ENCODE peak calls at places on chromosomes 4 and X, in five cellular contexts. G is astrocyte of the spinal cord, M is tibial artery, C is lower leg skin, X is SK-N-SH. Q is an unnamed sample.

GRCh38 chrX:20143539-20143938 is 1.9 kb upstream of the EIF1AX start:
- DNase-seq in G (no peak), M (no peak), C (no peak), X (peak), Q (no peak)

GRCh38 chrX:48676893-48677270 is 6.7 kb upstream of the WAS start:
- DNase-seq in G (no peak), M (no peak), C (no peak), X (no peak), Q (no peak)

GRCh38 chrX:85326234-85327059 is 53.0 kb downstream of the POF1B start:
- DNase-seq in G (no peak), M (peak), C (no peak), X (no peak), Q (no peak)

GRCh38 chr4:168098257-168098717 is 6.0 kb downstream of the ANXA10 start:
- DNase-seq in G (peak), M (no peak), C (no peak), X (no peak), Q (peak)

GRCh38 chrX:19805054-19805690 is 82.2 kb downstream of the SH3KBP1 start:
- DNase-seq in G (no peak), M (no peak), C (no peak), X (no peak), Q (no peak)

GRCh38 chr4:152176627-152177214 is 359.2 kb downstream of the FBXW7 start:
- DNase-seq in G (no peak), M (no peak), C (no peak), X (no peak), Q (no peak)

GRCh38 chr4:82792912-82793649 is 5.5 kb downstream of the SCD5 start:
- DNase-seq in G (no peak), M (no peak), C (no peak), X (no peak), Q (no peak)

GRCh38 chr4:178784491-178784890 is 1342.3 kb upstream of the AGA start:
- DNase-seq in G (peak), M (no peak), C (no peak), X (no peak), Q (no peak)

GRCh38 chr4:74654230-74654681 is 140.1 kb downstream of the BTC start:
- DNase-seq in G (no peak), M (no peak), C (no peak), X (no peak), Q (no peak)

GRCh38 chr4:7394681-7395451 is 39.9 kb downstream of the PSAPL1 start:
- DNase-seq in G (no peak), M (peak), C (no peak), X (peak), Q (no peak)

GRCh38 chr4:109548655-109549054 is 11.4 kb upstream of the MCUB start:
- DNase-seq in G (peak), M (no peak), C (no peak), X (no peak), Q (peak)

GRCh38 chr4:102299708-102300107 is 45.6 kb downstream of the SLC39A8 start:
- DNase-seq in G (peak), M (no peak), C (peak), X (peak), Q (peak)

GRCh38 chrX:57595381-57595811 is 3.6 kb downstream of the ZXDB start:
- DNase-seq in G (peak), M (no peak), C (no peak), X (no peak), Q (peak)

GRCh38 chr4:94877973-94878372 is 120.2 kb downstream of the BMPR1B start:
- DNase-seq in G (peak), M (no peak), C (no peak), X (no peak), Q (peak)

GRCh38 chr4:43277003-43277402 is 384.5 kb downstream of the GRXCR1 start:
- DNase-seq in G (peak), M (no peak), C (no peak), X (no peak), Q (peak)

GRCh38 chrX:27186671-27187070 is 276.5 kb downstream of the PPP4R3C start:
- DNase-seq in G (peak), M (no peak), C (no peak), X (peak), Q (peak)

GRCh38 chr4:149801416-149801815 is 14.2 kb downstream of the IQCM start:
- DNase-seq in G (no peak), M (no peak), C (no peak), X (no peak), Q (no peak)

GRCh38 chr4:10033191-10033881 is 12.0 kb upstream of the SLC2A9 start:
- DNase-seq in G (peak), M (peak), C (no peak), X (no peak), Q (peak)

GRCh38 chr4:173247316-173247715 is 78.7 kb downstream of the GALNT7 start:
- DNase-seq in G (no peak), M (no peak), C (no peak), X (no peak), Q (no peak)

GRCh38 chr4:121711263-121712000 is 14.7 kb upstream of the ANXA5 start:
- DNase-seq in G (peak), M (peak), C (peak), X (peak), Q (peak)

GRCh38 chrX:154036513-154036912 is 16.8 kb upstream of the IRAK1 start:
- DNase-seq in G (no peak), M (no peak), C (no peak), X (no peak), Q (no peak)

GRCh38 chr4:78558421-78558820 is 6.9 kb downstream of the ANXA3 start:
- DNase-seq in G (no peak), M (no peak), C (no peak), X (no peak), Q (peak)

GRCh38 chrX:84165716-84166115 is 22.3 kb downstream of the RPS6KA6 start:
- DNase-seq in G (no peak), M (no peak), C (no peak), X (no peak), Q (no peak)

GRCh38 chrX:145213504-145213903 is 33.8 kb upstream of the SPANXN1 start:
- DNase-seq in G (peak), M (no peak), C (no peak), X (peak), Q (no peak)
- TF ChIP-seq CTCF in G (peak), M (no peak), C (no peak), X (peak), Q (peak)

GRCh38 chrX:143633530-143634372 is 2.1 kb downstream of the SLITRK4 start:
- DNase-seq in G (no peak), M (no peak), C (no peak), X (no peak), Q (no peak)
- H3K4me3 ChIP-seq in G (peak), M (peak), C (peak), X (no peak), Q (peak)

DNA sequence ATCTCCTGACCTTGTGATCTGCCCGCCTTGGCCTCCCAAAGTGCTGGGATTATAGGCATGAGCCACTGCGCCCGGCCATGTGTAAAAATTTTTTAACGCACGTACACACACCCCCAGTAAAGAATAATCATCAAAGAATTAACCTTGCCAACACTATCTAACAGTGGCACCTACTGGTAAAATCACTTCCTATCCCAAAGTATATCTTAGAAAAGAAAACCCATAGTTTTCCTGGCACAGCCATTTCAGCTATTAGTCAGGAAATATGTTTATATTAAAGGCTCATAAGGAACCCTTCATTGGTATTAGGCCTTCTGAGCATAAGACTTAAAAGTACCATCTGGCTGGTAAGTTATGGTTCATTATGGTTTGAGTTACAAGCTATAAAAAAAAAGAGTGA is 14.1 kb downstream of the S100G start:
- DNase-seq in G (peak), M (no peak), C (no peak), X (no peak), Q (peak)
- TF ChIP-seq CTCF in G (peak), M (no peak), C (no peak), X (peak), Q (no peak)

GRCh38 chr4:13922873-13923645 is 295.5 kb upstream of the BOD1L1 start:
- DNase-seq in G (no peak), M (no peak), C (no peak), X (no peak), Q (no peak)
- H3K4me3 ChIP-seq in G (no peak), M (no peak), C (no peak), X (no peak), Q (no peak)

GRCh38 chrX:98362630-98363029 is 1478.9 kb downstream of the RPA4 start:
- DNase-seq in G (no peak), M (no peak), C (no peak), X (no peak), Q (no peak)

GRCh38 chrX:98357146-98357545 is 1473.4 kb downstream of the RPA4 start:
- DNase-seq in G (no peak), M (no peak), C (no peak), X (no peak), Q (no peak)
- TF ChIP-seq CTCF in G (no peak), M (no peak), C (no peak), X (no peak), Q (no peak)

DNA sequence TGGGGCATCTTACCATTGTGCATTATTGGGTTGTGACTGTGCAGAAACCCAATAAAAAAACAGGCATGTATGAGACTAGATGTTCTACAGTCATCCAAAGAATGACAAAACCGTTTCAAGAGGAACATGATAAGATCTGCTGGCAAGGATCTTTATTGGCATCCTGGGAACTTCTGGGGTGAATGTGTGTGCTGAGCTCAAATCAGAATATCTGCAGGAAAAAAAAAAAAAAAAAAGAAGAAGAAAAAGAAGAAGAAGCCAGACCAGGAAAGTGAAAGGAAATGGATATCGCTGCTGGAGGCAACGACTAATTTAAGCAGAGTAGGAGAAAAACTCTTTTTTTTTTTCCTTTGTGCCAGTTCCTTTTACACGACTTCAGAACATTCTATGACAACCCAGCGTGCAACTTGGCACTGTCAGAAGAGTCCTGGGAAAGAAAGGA is 484.2 kb upstream of the BOD1L1 start:
- DNase-seq in G (peak), M (no peak), C (no peak), X (no peak), Q (peak)
- H3K4me3 ChIP-seq in G (peak), M (no peak), C (no peak), X (peak), Q (peak)

GRCh38 chrX:63673896-63674295 is 111.1 kb downstream of the ARHGEF9 start:
- DNase-seq in G (no peak), M (no peak), C (no peak), X (no peak), Q (no peak)
- TF ChIP-seq CTCF in G (no peak), M (no peak), C (no peak), X (no peak), Q (no peak)

GRCh38 chrX:115584715-115585114 is 23.7 kb downstream of the PLS3 start:
- DNase-seq in G (peak), M (no peak), C (no peak), X (no peak), Q (peak)

GRCh38 chrX:115579786-115580294 is 18.9 kb downstream of the PLS3 start:
- DNase-seq in G (no peak), M (no peak), C (no peak), X (no peak), Q (no peak)

GRCh38 chrX:115582035-115582870 is 21.3 kb downstream of the PLS3 start:
- DNase-seq in G (no peak), M (no peak), C (no peak), X (no peak), Q (no peak)

GRCh38 chrX:115583730-115584004 is 22.7 kb downstream of the PLS3 start:
- DNase-seq in G (peak), M (no peak), C (no peak), X (no peak), Q (no peak)

GRCh38 chrX:115582871-115583729 is 22.1 kb downstream of the PLS3 start:
- DNase-seq in G (no peak), M (no peak), C (no peak), X (no peak), Q (peak)
- H3K4me3 ChIP-seq in G (no peak), M (peak), C (no peak), X (peak), Q (no peak)

GRCh38 chr4:172153694-172154093 is 340.5 kb downstream of the GALNTL6 start:
- DNase-seq in G (no peak), M (no peak), C (no peak), X (no peak), Q (no peak)

GRCh38 chr4:172152284-172152683 is 339.1 kb downstream of the GALNTL6 start:
- DNase-seq in G (no peak), M (no peak), C (no peak), X (no peak), Q (no peak)

GRCh38 chr4:172155838-172156345 is 342.7 kb downstream of the GALNTL6 start:
- DNase-seq in G (no peak), M (no peak), C (no peak), X (no peak), Q (no peak)
- TF ChIP-seq CTCF in G (no peak), M (no peak), C (no peak), X (no peak), Q (no peak)

GRCh38 chr4:1512738-1513660 is 106.8 kb upstream of the NKX1-1 start:
- DNase-seq in G (no peak), M (no peak), C (no peak), X (peak), Q (peak)
- H3K4me3 ChIP-seq in G (no peak), M (peak), C (no peak), X (no peak), Q (no peak)